ENCODE peak calls at places on chromosome 18, in ten cellular contexts. B is stimulated activated CD4-positive, alpha-beta T cell treated with anti-CD3 and anti-CD28 coated beads, Interleukin-2, amount 100 ng/mL, for 4 hours; V is frontal cortex; P is activated CD8-positive, alpha-beta memory T cell treated with anti-CD3 and anti-CD28 coated beads, Interleukin-2, amount 50 U/mL, for 48 hours; A is Right ventricle myocardium inferior; K is uterus; R is epithelial cell of esophagus; J is cerebellar cortex; H is stimulated activated naive CD4-positive, alpha-beta T cell; U is DMS153. X is an unnamed sample.

GRCh38 chr18:4250141-4250540 is 205.0 kb downstream of the DLGAP1 start:
- DNase-seq in B (no peak), V (no peak), P (no peak), A (no peak), K (no peak), R (no peak), J (no peak), H (no peak), U (no peak), X (no peak)

GRCh38 chr18:45464619-45465018 is 150.7 kb upstream of the SLC14A2 start:
- DNase-seq in B (no peak), V (no peak), P (no peak), A (no peak), K (no peak), R (no peak), J (peak), H (no peak), U (peak), X (peak)

GRCh38 chr18:61635901-61636528 is 256.8 kb downstream of the RNF152 start:
- DNase-seq in B (peak), V (peak), P (peak), A (no peak), K (peak), R (peak), J (peak), H (no peak), U (peak), X (no peak)

GRCh38 chr18:66124394-66124793 is 373.6 kb downstream of the CDH7 start:
- DNase-seq in B (no peak), V (no peak), P (no peak), A (no peak), K (no peak), R (peak), J (no peak), H (no peak), U (no peak), X (no peak)

GRCh38 chr18:24734058-24734457 is 273.6 kb downstream of the HRH4 start:
- DNase-seq in B (no peak), V (no peak), P (no peak), A (no peak), K (peak), R (peak), J (peak), H (no peak), U (peak), X (no peak)

GRCh38 chr18:23487738-23488625 is 15.3 kb upstream of the RMC1 start:
- DNase-seq in B (peak), V (no peak), P (peak), A (no peak), K (no peak), R (peak), J (no peak), H (peak), U (no peak), X (no peak)

GRCh38 chr18:12278153-12278764 is 24.1 kb downstream of the CIDEA start:
- DNase-seq in B (no peak), V (no peak), P (no peak), A (no peak), K (peak), R (peak), J (no peak), H (no peak), U (no peak), X (no peak)

GRCh38 chr18:41320090-41320489 is 634.9 kb upstream of the PIK3C3 start:
- DNase-seq in B (no peak), V (no peak), P (no peak), A (no peak), K (no peak), R (peak), J (no peak), H (no peak), U (peak), X (no peak)

GRCh38 chr18:48859311-48860275 is 91.2 kb downstream of the SMAD7 start:
- DNase-seq in B (no peak), V (peak), P (no peak), A (no peak), K (no peak), R (no peak), J (peak), H (no peak), U (no peak), X (no peak)

GRCh38 chr18:37701967-37702366 is 136.4 kb upstream of the CELF4 start:
- DNase-seq in B (no peak), V (no peak), P (no peak), A (no peak), K (no peak), R (no peak), J (no peak), H (no peak), U (no peak), X (no peak)

GRCh38 chr18:45974088-45974536 is 7.0 kb upstream of the EPG5 start:
- DNase-seq in B (peak), V (peak), P (no peak), A (no peak), K (peak), R (peak), J (peak), H (peak), U (peak), X (peak)

GRCh38 chr18:5066380-5066977 is 130.6 kb downstream of the AKAIN1 start:
- DNase-seq in B (no peak), V (no peak), P (no peak), A (no peak), K (no peak), R (no peak), J (peak), H (no peak), U (no peak), X (no peak)

GRCh38 chr18:69490813-69491212 is 90.1 kb downstream of the DOK6 start:
- DNase-seq in B (no peak), V (no peak), P (no peak), A (no peak), K (no peak), R (no peak), J (no peak), H (no peak), U (no peak), X (no peak)

GRCh38 chr18:6891788-6892187 is 162.3 kb downstream of the ARHGAP28 start:
- DNase-seq in B (no peak), V (no peak), P (no peak), A (no peak), K (no peak), R (peak), J (no peak), H (no peak), U (no peak), X (no peak)

GRCh38 chr18:2857491-2858063 is 10.8 kb downstream of the EMILIN2 start:
- DNase-seq in B (no peak), V (no peak), P (no peak), A (peak), K (peak), R (peak), J (no peak), H (no peak), U (no peak), X (no peak)

GRCh38 chr18:55903911-55904310 is 315.9 kb upstream of the TCF4 start:
- DNase-seq in B (no peak), V (no peak), P (no peak), A (no peak), K (no peak), R (no peak), J (no peak), H (no peak), U (no peak), X (no peak)

GRCh38 chr18:24657461-24657860 is 197.0 kb downstream of the HRH4 start:
- DNase-seq in B (no peak), V (no peak), P (no peak), A (no peak), K (no peak), R (no peak), J (peak), H (no peak), U (no peak), X (no peak)

GRCh38 chr18:26488417-26489009 is 59.8 kb downstream of the KCTD1 start:
- DNase-seq in B (no peak), V (no peak), P (no peak), A (no peak), K (no peak), R (peak), J (no peak), H (no peak), U (no peak), X (no peak)

GRCh38 chr18:24033644-24034412 is 19.3 kb downstream of the TTC39C start:
- DNase-seq in B (no peak), V (no peak), P (no peak), A (no peak), K (no peak), R (no peak), J (no peak), H (no peak), U (no peak), X (no peak)

GRCh38 chr18:7617738-7618422 is 50.8 kb downstream of the PTPRM start:
- DNase-seq in B (no peak), V (no peak), P (no peak), A (no peak), K (peak), R (peak), J (no peak), H (no peak), U (no peak), X (no peak)

GRCh38 chr18:35581555-35582309 is at the start of gene GALNT1:
- DNase-seq in B (no peak), V (peak), P (peak), A (peak), K (peak), R (peak), J (no peak), H (peak), U (no peak), X (no peak)

GRCh38 chr18:12076424-12077140 is 17.1 kb upstream of the ANKRD62 start:
- DNase-seq in B (no peak), V (peak), P (no peak), A (no peak), K (no peak), R (peak), J (peak), H (no peak), U (peak), X (no peak)

X was measured in NCI-H2029.